ENCODE peak calls at places on chromosomes 4 and X, in four cellular contexts. Q is H9, H is neuronal stem cell, R is IMR-90. L is an unnamed sample.

GRCh38 chr4:44162538-44163270 is 285.9 kb downstream of the KCTD8 start:
- DNase-seq in Q (no peak), H (no peak), R (no peak), L (no peak)

GRCh38 chrX:42089014-42089413 is 165.7 kb upstream of the CASK start:
- DNase-seq in Q (peak; percentile 38), H (peak; percentile 2), R (no peak), L (no peak)

GRCh38 chr4:177740563-177740962 is 298.3 kb upstream of the AGA start:
- DNase-seq in Q (no peak), H (no peak), R (peak; percentile 5), L (no peak)

GRCh38 chr4:76987153-76987562 is 37.6 kb downstream of the SEPTIN11 start:
- DNase-seq in Q (no peak), H (no peak), R (peak; percentile 99), L (peak; percentile 97)

GRCh38 chr4:152486414-152487389 is 49.2 kb downstream of the FBXW7 start:
- DNase-seq in Q (no peak), H (no peak), R (no peak), L (peak; percentile 30)

GRCh38 chrX:120781416-120781815 is 94.2 kb downstream of the CT47B1 start:
- DNase-seq in Q (no peak), H (no peak), R (no peak), L (peak; percentile 35)

GRCh38 chr4:55947912-55948725 is 626 bp upstream of the CEP135 start:
- DNase-seq in Q (no peak), H (no peak), R (peak; percentile 98), L (peak; percentile 98)

GRCh38 chrX:110171442-110171841 is 146.4 kb downstream of the AMMECR1 start:
- DNase-seq in Q (no peak), H (no peak), R (peak; percentile 19), L (peak; percentile 76)

GRCh38 chr4:88745175-88745574 is 47.5 kb upstream of the NAP1L5 start:
- DNase-seq in Q (no peak), H (no peak), R (no peak), L (no peak)

GRCh38 chr4:122747883-122748282 is 15.4 kb downstream of the BBS12 start:
- DNase-seq in Q (no peak), H (no peak), R (peak; percentile 91), L (peak; percentile 78)

GRCh38 chrX:52577464-52578173 is 60.8 kb upstream of the XAGE1B start:
- DNase-seq in Q (no peak), H (no peak), R (no peak), L (no peak)

GRCh38 chrX:19372170-19373033 is 28.7 kb downstream of the PDHA1 start:
- DNase-seq in Q (peak; percentile 71), H (peak; percentile 53), R (peak; percentile 59), L (peak; percentile 69)

GRCh38 chr4:3860913-3861636 is 94.9 kb downstream of the ADRA2C start:
- DNase-seq in Q (no peak), H (no peak), R (no peak), L (no peak)

GRCh38 chrX:22533898-22534297 is 261.2 kb downstream of the CBLL2 start:
- DNase-seq in Q (no peak), H (no peak), R (no peak), L (no peak)

GRCh38 chr4:1711055-1711905 is 839 bp downstream of the SLBP start:
- DNase-seq in Q (peak; percentile 48), H (no peak), R (peak; percentile 55), L (peak; percentile 66)

GRCh38 chrX:6708676-6709075 is 173.8 kb upstream of the VCX3A start:
- DNase-seq in Q (no peak), H (no peak), R (no peak), L (no peak)

GRCh38 chr4:152098365-152099060 is 337.7 kb upstream of the GATB start:
- DNase-seq in Q (no peak), H (no peak), R (no peak), L (no peak)

GRCh38 chrX:110081740-110082139 is 78.8 kb downstream of the TMEM164 start:
- DNase-seq in Q (no peak), H (no peak), R (peak; percentile 28), L (peak; percentile 48)

GRCh38 chr4:20299515-20299914 is 47.8 kb downstream of the SLIT2 start:
- DNase-seq in Q (no peak), H (no peak), R (peak; percentile 41), L (peak; percentile 35)

DNA sequence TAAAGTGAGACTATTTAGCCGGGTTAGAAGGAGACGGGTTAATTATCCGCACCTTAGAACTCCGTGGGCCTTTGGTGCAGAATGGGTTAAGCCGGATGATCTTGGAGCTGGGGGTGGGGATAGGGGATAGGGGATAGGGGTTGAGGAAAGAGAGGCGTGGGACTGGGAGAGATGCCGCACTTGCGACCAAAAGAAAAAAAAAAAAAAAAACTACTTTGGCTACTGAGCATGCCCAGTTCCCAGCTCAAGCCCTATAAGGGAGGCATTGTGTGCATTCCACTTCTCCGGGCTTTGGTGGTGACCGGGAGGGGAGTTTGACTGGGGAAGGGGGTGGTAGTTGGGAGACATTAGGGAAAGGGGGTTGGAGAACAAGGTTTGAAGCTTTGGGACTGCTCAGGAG is at the start of gene SLITRK4:
- DNase-seq in Q (peak; percentile 82), H (peak; percentile 62), R (no peak), L (peak; percentile 73)
- H3K14ac ChIP-seq in Q (no peak within 1 kb of the TSS), H (no peak within 1 kb of the TSS), R (no peak within 1 kb of the TSS), L (no peak within 1 kb of the TSS)

GRCh38 chr4:84484274-84484673 is 14.8 kb downstream of the NKX6-1 start:
- DNase-seq in Q (peak; percentile 45), H (no peak), R (no peak), L (no peak)

GRCh38 chr4:84483738-84484137 is 15.4 kb downstream of the NKX6-1 start:
- DNase-seq in Q (peak; percentile 37), H (no peak), R (no peak), L (no peak)

GRCh38 chr4:84481077-84481878 is 17.8 kb downstream of the NKX6-1 start:
- DNase-seq in Q (peak; percentile 38), H (no peak), R (no peak), L (no peak)

GRCh38 chr4:84481879-84482245 is 17.2 kb downstream of the NKX6-1 start:
- DNase-seq in Q (peak; percentile 48), H (no peak), R (no peak), L (no peak)

DNA sequence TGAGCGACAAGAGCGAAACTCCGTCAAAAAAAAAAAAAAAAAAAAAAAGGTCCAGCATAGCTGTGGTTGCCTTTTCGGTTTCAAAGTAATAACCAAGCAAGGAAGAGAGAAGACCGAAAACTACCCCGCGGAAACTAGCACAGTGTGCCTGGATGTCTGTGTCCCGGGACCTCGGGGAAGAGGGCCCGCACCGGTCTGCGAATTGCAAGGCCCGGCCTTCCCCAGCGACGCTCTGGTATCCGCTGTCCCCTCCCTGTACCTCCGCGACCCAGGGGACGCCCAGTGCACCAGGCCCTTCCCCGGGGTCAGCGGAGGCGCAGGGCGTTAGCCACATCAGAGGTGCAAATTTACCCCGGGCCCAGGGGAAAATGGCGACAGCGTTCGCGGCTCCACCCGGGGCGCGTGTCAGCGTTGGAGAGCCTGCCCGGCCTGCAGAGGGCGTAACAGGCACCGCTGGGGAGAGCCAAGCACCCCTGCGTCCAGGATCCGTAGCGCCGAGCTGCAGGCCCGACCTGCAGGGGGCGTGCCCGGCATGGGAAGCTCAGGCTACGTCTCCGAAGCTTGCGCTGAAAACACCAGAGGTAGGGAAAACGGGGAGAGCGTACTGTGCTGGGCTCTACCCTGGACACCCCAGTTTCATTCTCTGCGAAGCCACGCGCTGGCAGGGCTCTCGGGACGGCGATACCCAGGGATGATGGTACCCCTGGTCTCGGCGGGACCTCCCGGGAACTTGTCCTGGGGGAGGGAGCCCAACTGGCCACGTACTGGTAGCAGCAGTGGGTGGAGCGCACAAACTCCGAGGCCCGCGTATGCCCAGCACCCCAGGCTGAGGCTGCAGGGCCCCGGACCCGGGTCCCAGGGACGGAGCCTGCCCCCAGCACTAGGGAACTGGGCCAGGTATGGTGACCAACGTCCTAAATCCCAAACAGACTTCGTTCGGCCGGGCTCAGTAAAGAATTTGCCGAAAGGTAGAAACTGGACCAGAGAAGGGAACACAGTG is 16.2 kb downstream of the NKX6-1 start:
- DNase-seq in Q (peak; percentile 89), H (no peak), R (no peak), L (no peak)
- H4K8ac ChIP-seq in Q (no peak overlapping the region), H (no peak overlapping the region), R (no peak overlapping the region), L (no peak overlapping the region)

DNA sequence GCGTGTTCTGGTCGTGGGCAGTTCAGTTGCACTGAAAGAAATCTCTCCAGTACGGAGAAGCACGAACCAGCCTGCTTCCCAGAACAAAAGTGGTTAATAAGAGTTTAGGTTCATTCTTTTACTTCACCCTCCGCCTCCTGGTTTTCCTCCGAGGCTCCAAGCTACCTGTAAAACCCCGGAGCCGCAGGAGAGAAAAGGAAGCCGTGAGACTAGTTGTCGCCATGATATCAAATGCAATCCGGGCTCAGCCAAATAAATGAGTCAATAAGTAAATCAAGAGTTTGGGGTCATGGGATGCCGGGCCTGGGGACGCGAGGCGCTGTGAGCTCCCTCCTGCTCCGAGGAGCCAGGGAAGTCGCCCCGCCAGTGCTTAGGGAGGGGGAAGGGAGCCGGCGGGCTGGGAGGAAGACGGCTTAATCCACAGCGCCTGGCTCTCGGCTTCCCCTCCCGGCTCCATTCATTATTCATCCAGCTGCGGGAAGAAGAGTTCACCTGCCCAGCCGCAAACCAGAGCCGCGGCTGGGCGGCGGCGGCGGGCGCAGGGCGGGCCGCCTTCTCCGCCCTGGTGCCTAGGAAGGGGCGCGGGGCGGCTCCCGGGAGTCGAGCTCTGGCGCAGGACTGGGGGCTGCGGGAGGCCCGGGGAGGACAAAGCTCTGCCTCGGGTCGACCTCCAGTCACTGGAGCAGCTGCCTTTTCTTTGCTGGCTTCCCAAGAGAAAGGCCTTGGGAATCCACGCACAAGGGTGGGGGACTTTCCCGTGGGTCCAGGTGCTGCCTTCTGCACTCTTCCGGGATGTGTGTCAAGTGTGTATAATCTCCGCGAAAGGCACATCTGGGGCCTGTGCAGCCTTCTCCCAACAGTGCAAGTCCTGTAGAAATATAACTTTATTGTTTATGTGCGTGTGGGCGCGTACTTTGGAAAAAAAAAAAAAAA is 1.7 kb downstream of the FRAS1 start:
- DNase-seq in Q (peak; percentile 72), H (peak; percentile 65), R (no peak), L (peak; percentile 36)
- H3K14ac ChIP-seq in Q (peak overlapping the region; percentile 58), H (peak overlapping the region; percentile 65), R (no peak overlapping the region), L (no peak overlapping the region)

GRCh38 chr4:8127051-8127798 is 31.4 kb downstream of the ABLIM2 start:
- DNase-seq in Q (no peak), H (no peak), R (no peak), L (no peak)
- H4K8ac ChIP-seq in Q (no peak overlapping the region), H (no peak overlapping the region), R (no peak overlapping the region), L (no peak overlapping the region)

GRCh38 chr4:15020502-15021286 is 18.4 kb downstream of the CPEB2 start:
- DNase-seq in Q (no peak), H (no peak), R (no peak), L (no peak)
- H3K14ac ChIP-seq in Q (no peak overlapping the region), H (peak overlapping the region; percentile 84), R (no peak overlapping the region), L (no peak overlapping the region)

DNA sequence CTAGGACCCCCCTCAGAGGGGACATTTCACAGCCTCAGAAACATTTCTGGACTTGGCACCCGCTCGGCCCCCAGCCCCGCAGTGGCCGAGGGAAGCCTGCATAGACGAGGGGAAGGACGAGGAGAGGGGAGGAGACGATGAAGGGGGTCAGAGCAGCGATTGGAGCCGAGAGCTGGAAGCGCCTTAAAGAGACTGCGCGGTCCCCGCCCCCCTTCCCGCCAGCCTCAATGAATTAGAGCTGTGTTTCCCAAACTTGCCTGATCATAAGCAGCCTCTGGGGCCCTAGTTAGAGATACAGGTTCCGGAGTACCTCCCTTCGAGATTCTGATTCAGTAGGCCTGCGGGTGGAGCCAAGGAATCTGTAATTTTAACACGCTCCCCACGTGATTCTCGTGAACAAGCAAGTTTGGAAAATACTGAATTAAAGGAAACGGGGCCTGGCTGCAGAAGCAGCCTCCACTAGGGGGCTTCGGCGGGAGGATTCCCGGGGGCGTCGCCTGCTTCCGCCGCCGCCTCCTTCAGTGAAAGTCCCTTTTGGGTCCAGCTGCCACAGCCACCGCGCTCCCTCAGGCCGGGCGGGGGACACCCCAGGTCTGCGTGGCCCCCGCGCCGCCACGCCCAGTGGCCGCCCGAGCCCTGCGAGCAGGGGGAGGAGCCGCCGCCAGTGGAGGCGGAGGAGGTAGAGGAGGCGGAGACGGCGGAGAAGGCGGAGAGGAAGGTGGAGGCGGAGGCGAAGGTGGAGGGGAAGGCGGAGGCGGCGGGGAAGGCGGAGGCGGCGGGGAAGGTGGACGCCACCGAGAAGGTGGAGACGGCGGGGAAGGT is at the start of gene USP27X:
- DNase-seq in Q (peak; percentile 72), H (peak; percentile 64), R (peak; percentile 81), L (peak; percentile 92)
- H4K8ac ChIP-seq in Q (no peak within 1 kb of the TSS), H (no peak within 1 kb of the TSS), R (peak within 1 kb of the TSS; percentile 35), L (peak within 1 kb of the TSS; percentile 77)

L was measured in mesenchymal stem cell.